ENCODE peak calls at places on chromosome 16, in four cellular contexts. E is K562, B is H1, I is HepG2. V is an unnamed sample.
A peak's percentile ranks its signal among the peaks of the same experiment; 100 is the strongest.

GRCh38 chr16:53912155-53912554 is 208.2 kb downstream of the FTO start:
- DNase-seq in I (no peak), B (no peak), E (no peak), V (peak; percentile 2)

GRCh38 chr16:27286446-27286845 is 17.9 kb upstream of the NSMCE1 start:
- DNase-seq in I (peak; percentile 64), B (no peak), E (no peak), V (no peak)

GRCh38 chr16:87173294-87173883 is 143.8 kb downstream of the C16orf95 start:
- DNase-seq in I (no peak), B (no peak), E (no peak), V (no peak)

GRCh38 chr16:87314990-87315420 is 2.2 kb downstream of the C16orf95 start:
- DNase-seq in E (no peak), B (no peak), I (no peak), V (no peak)

GRCh38 chr16:88920618-88921602 is 54.5 kb upstream of the PABPN1L start:
- DNase-seq in B (no peak), E (no peak), I (no peak), V (no peak)

GRCh38 chr16:10040136-10041080 is 141.8 kb downstream of the GRIN2A start:
- DNase-seq in I (no peak), E (no peak), B (no peak), V (no peak)

GRCh38 chr16:49019081-49019633 is 262.5 kb downstream of the CBLN1 start:
- DNase-seq in I (no peak), B (no peak), E (no peak), V (no peak)

GRCh38 chr16:73036074-73036826 is 11.7 kb downstream of the ZFHX3 start:
- DNase-seq in E (no peak), I (no peak), B (no peak), V (peak; percentile 75)

GRCh38 chr16:68752602-68753001 is 15.5 kb downstream of the CDH1 start:
- DNase-seq in B (no peak), I (peak; percentile 40), E (no peak), V (no peak)

GRCh38 chr16:20814761-20815160 is 8.4 kb downstream of the REXO5 start:
- DNase-seq in B (no peak), E (no peak), I (no peak), V (no peak)

GRCh38 chr16:49921791-49922456 is 66.0 kb upstream of the ZNF423 start:
- DNase-seq in I (peak; percentile 63), B (peak; percentile 63), E (peak; percentile 68), V (no peak)

GRCh38 chr16:24257965-24258364 is 1.8 kb downstream of the CACNG3 start:
- DNase-seq in E (no peak), I (no peak), B (no peak), V (no peak)

GRCh38 chr16:14483819-14484385 is 146.2 kb downstream of the PARN start:
- DNase-seq in I (no peak), B (no peak), E (no peak), V (no peak)

GRCh38 chr16:59385953-59386352 is 651.8 kb upstream of the GOT2 start:
- DNase-seq in E (no peak), B (no peak), I (no peak), V (no peak)

GRCh38 chr16:67661101-67661661 is 421 bp downstream of the PARD6A start:
- DNase-seq in E (no peak), B (no peak), I (no peak), V (no peak)

GRCh38 chr16:29230671-29231091 is 175.8 kb downstream of the NPIPB11 start:
- DNase-seq in B (no peak), E (no peak), I (no peak), V (no peak)
- TF ChIP-seq BRCA1 in B (no peak), E (no peak), I (no peak), V (no peak)

DNA sequence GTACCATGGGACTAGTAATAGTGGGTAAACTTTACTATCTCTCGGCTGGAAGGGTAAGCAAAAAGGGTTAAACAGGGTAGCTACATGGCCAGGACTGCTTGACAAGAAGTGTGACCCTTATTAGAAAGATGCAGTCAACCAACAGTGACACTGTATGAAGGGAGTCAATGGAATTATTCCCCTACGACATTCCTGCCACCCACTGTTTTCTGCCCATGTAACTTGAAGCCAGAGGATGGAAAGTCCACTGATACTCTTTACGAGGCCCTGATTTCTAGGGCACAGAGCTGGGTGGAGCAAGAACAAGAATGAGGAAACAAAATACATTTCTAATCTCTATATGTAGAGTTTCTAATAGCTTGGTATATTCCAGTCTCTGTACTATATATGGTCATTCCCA is 1102.5 kb downstream of the CDH11 start:
- DNase-seq in E (no peak), B (no peak), I (no peak), V (no peak)
- TF ChIP-seq BRCA1 in E (no peak), B (no peak), I (no peak), V (no peak)

GRCh38 chr16:6642271-6642670 is 690.4 kb upstream of the RBFOX1 start:
- DNase-seq in E (no peak), B (no peak), I (no peak), V (no peak)

GRCh38 chr16:6644916-6645315 is 687.7 kb upstream of the RBFOX1 start:
- DNase-seq in E (no peak), I (no peak), B (no peak), V (no peak)

GRCh38 chr16:6645758-6646423 is 686.8 kb upstream of the RBFOX1 start:
- DNase-seq in I (no peak), E (no peak), B (no peak), V (no peak)

GRCh38 chr16:6646891-6647290 is 685.8 kb upstream of the RBFOX1 start:
- DNase-seq in E (no peak), B (no peak), I (no peak), V (no peak)

DNA sequence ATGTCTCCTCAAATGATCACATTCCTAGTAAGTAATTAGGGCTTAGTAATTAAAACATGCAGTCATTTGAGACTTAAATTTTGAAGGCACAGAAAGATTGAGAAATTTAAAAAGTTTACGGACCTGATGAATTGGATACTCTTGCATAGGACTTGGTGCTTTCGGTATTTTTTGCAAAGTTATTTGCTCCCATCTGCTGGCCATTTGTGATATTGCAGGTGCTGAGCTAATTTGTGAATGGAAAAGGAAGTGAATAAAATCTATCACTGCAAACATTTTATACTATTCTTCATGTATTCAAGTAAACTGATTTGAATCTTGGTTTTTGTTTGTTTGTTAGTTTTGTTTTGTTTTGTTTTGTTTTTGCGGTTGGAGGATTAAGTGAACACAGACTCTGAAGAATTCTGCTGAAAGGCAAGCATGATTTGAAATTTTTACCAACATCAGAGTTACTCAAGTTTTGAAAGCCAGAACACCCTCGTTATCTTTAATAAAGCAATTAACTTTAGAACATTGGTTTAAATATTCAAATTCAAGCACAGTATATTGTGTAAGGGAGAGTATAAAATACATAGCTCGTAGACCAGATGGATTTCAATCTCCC is 689.5 kb upstream of the RBFOX1 start:
- DNase-seq in I (peak; percentile 31), E (peak; percentile 16), B (no peak), V (peak; percentile 11)
- TF ChIP-seq BRCA1 in I (no peak), E (no peak), B (no peak), V (no peak)

GRCh38 chr16:72025404-72026114 is 17.0 kb downstream of the DHODH start:
- DNase-seq in I (peak; percentile 36), B (no peak), E (no peak), V (no peak)
- TF ChIP-seq BRCA1 in I (no peak), B (no peak), E (no peak), V (no peak)

GRCh38 chr16:55480228-55480655 is 1.2 kb downstream of the MMP2 start:
- DNase-seq in I (no peak), E (no peak), B (no peak), V (no peak)
- TF ChIP-seq BRCA1 in I (no peak), E (no peak), B (no peak), V (no peak)

V was measured in GM12878.